ENCODE peak calls at places on chromosomes 12 and 14, in five cellular contexts. R is foreskin fibroblast; Q is K562; K is NCI-H510A; J is activated CD4-positive, alpha-beta T cell treated with anti-CD3 and anti-CD28 coated beads, Interleukin-2, amount 50 U/mL, for 48 hours. F is an unnamed sample.
A peak's percentile ranks its signal among the peaks of the same experiment; 100 is the strongest.

GRCh38 chr12:49644620-49644994 is 21.2 kb downstream of the PRPF40B start:
- DNase-seq in J (peak; percentile 84), R (peak; percentile 69), Q (peak; percentile 85), K (no peak), F (peak; percentile 94)

GRCh38 chr14:78157855-78158436 is 12.2 kb upstream of the NRXN3 start:
- DNase-seq in K (no peak), R (no peak), Q (peak; percentile 14), J (peak; percentile 7), F (no peak)

GRCh38 chr14:31096255-31096654 is 70.1 kb upstream of the STRN3 start:
- DNase-seq in Q (no peak), J (no peak), R (no peak), K (no peak), F (no peak)

GRCh38 chr12:71693126-71693525 is 7.2 kb downstream of the TMEM19 start:
- DNase-seq in R (no peak), J (no peak), Q (no peak), K (no peak), F (no peak)

GRCh38 chr14:68232643-68233055 is 413.1 kb downstream of the RAD51B start:
- DNase-seq in R (peak; percentile 97), J (peak; percentile 46), K (no peak), Q (no peak), F (no peak)

GRCh38 chr12:79927772-79928474 is 7.0 kb downstream of the PPP1R12A start:
- DNase-seq in K (no peak), J (peak; percentile 46), R (no peak), Q (peak; percentile 37), F (no peak)

GRCh38 chr14:67733609-67734008 is 31.9 kb downstream of the RDH12 start:
- DNase-seq in J (no peak), Q (no peak), K (peak; percentile 53), R (no peak), F (no peak)

GRCh38 chr12:5037795-5038357 is 5.8 kb upstream of the KCNA5 start:
- DNase-seq in R (no peak), K (no peak), Q (no peak), J (no peak), F (no peak)

GRCh38 chr14:94317259-94317658 is 5.9 kb downstream of the SERPINA6 start:
- DNase-seq in Q (no peak), R (no peak), K (no peak), J (no peak), F (no peak)

GRCh38 chr12:69330475-69331473 is 17.4 kb upstream of the LYZ start:
- DNase-seq in Q (peak; percentile 42), J (peak; percentile 66), K (peak; percentile 39), R (peak; percentile 4), F (no peak)

F was measured in esophagus muscularis mucosa.